ENCODE peak calls at places on chromosomes 4 and X, in five cellular contexts. One of them, this sample, is unnamed.
A peak's percentile ranks its signal among the peaks of the same experiment; 100 is the strongest.

GRCh38 chr4:142121951-142122350 is 485.6 kb downstream of the IL15 start:
- DNase-seq in adrenal gland: no peak
- DNase-seq in coronary artery: no peak
- DNase-seq in heart left ventricle: no peak
- DNase-seq in suprapubic skin: no peak
- DNase-seq in this sample: no peak

GRCh38 chr4:142567199-142567598 is 278.9 kb downstream of the INPP4B start:
- DNase-seq in suprapubic skin: no peak
- DNase-seq in heart left ventricle: no peak
- DNase-seq in coronary artery: no peak
- DNase-seq in adrenal gland: no peak
- DNase-seq in this sample: peak; percentile 75

GRCh38 chr4:177287298-177287697 is 22.4 kb upstream of the NEIL3 start:
- DNase-seq in adrenal gland: no peak
- DNase-seq in heart left ventricle: no peak
- DNase-seq in coronary artery: no peak
- DNase-seq in suprapubic skin: no peak
- DNase-seq in this sample: no peak

GRCh38 chr4:114636192-114636935 is 37.8 kb downstream of the UGT8 start:
- DNase-seq in coronary artery: no peak
- DNase-seq in adrenal gland: no peak
- DNase-seq in suprapubic skin: no peak
- DNase-seq in heart left ventricle: no peak
- DNase-seq in this sample: no peak

GRCh38 chr4:104491826-104492771 is 2.6 kb downstream of the CXXC4 start:
- DNase-seq in suprapubic skin: no peak
- DNase-seq in adrenal gland: no peak
- DNase-seq in heart left ventricle: no peak
- DNase-seq in coronary artery: no peak
- DNase-seq in this sample: no peak

GRCh38 chr4:119835511-119835910 is 206.9 kb upstream of the PDE5A start:
- DNase-seq in suprapubic skin: no peak
- DNase-seq in adrenal gland: no peak
- DNase-seq in coronary artery: no peak
- DNase-seq in heart left ventricle: no peak
- DNase-seq in this sample: no peak

GRCh38 chr4:19134685-19135084 is 1113.1 kb upstream of the LCORL start:
- DNase-seq in suprapubic skin: no peak
- DNase-seq in coronary artery: no peak
- DNase-seq in heart left ventricle: no peak
- DNase-seq in adrenal gland: no peak
- DNase-seq in this sample: no peak

GRCh38 chr4:119210760-119211159 is 1.8 kb upstream of the USP53 start:
- DNase-seq in adrenal gland: no peak
- DNase-seq in suprapubic skin: no peak
- DNase-seq in coronary artery: no peak
- DNase-seq in heart left ventricle: no peak
- DNase-seq in this sample: no peak

GRCh38 chr4:188781655-188782054 is 642.4 kb downstream of the TRIML1 start:
- DNase-seq in suprapubic skin: no peak
- DNase-seq in adrenal gland: no peak
- DNase-seq in coronary artery: no peak
- DNase-seq in heart left ventricle: no peak
- DNase-seq in this sample: no peak

GRCh38 chrX:48600226-48600625 is 2.9 kb downstream of the WDR13 start:
- DNase-seq in suprapubic skin: no peak
- DNase-seq in heart left ventricle: no peak
- DNase-seq in adrenal gland: no peak
- DNase-seq in coronary artery: no peak
- DNase-seq in this sample: no peak

GRCh38 chr4:107219681-107220080 is 183.6 kb upstream of the DKK2 start:
- DNase-seq in heart left ventricle: no peak
- DNase-seq in suprapubic skin: no peak
- DNase-seq in coronary artery: no peak
- DNase-seq in adrenal gland: no peak
- DNase-seq in this sample: no peak

GRCh38 chr4:38075370-38076152 is 115.4 kb downstream of the PTTG2 start:
- DNase-seq in suprapubic skin: no peak
- DNase-seq in adrenal gland: no peak
- DNase-seq in coronary artery: no peak
- DNase-seq in heart left ventricle: no peak
- DNase-seq in this sample: no peak

GRCh38 chr4:38071801-38072567 is 111.8 kb downstream of the PTTG2 start:
- DNase-seq in coronary artery: no peak
- DNase-seq in suprapubic skin: no peak
- DNase-seq in heart left ventricle: peak; percentile 52
- DNase-seq in adrenal gland: no peak
- DNase-seq in this sample: no peak

GRCh38 chr4:38073596-38074234 is 113.5 kb downstream of the PTTG2 start:
- DNase-seq in suprapubic skin: no peak
- DNase-seq in adrenal gland: no peak
- DNase-seq in heart left ventricle: no peak
- DNase-seq in coronary artery: no peak
- DNase-seq in this sample: no peak

GRCh38 chr4:38069271-38069760 is 109.1 kb downstream of the PTTG2 start:
- DNase-seq in suprapubic skin: no peak
- DNase-seq in heart left ventricle: no peak
- DNase-seq in adrenal gland: peak; percentile 71
- DNase-seq in coronary artery: no peak
- DNase-seq in this sample: no peak

GRCh38 chr4:38072578-38072977 is 112.4 kb downstream of the PTTG2 start:
- DNase-seq in adrenal gland: no peak
- DNase-seq in heart left ventricle: no peak
- DNase-seq in coronary artery: no peak
- DNase-seq in suprapubic skin: no peak
- DNase-seq in this sample: no peak
- H3K27ac ChIP-seq in adrenal gland: no peak overlapping the region
- H3K27ac ChIP-seq in heart left ventricle: peak overlapping the region; percentile 92
- H3K27ac ChIP-seq in coronary artery: no peak overlapping the region
- H3K27ac ChIP-seq in suprapubic skin: no peak overlapping the region
- H3K27ac ChIP-seq in this sample: no peak overlapping the region

GRCh38 chrX:53441531-53442321 is 7.6 kb upstream of the HSD17B10 start:
- DNase-seq in coronary artery: peak; percentile 79
- DNase-seq in heart left ventricle: peak; percentile 76
- DNase-seq in suprapubic skin: peak; percentile 82
- DNase-seq in adrenal gland: peak; percentile 83
- DNase-seq in this sample: peak; percentile 91

GRCh38 chrX:53442322-53442631 is 8.1 kb upstream of the HSD17B10 start:
- DNase-seq in adrenal gland: no peak
- DNase-seq in heart left ventricle: no peak
- DNase-seq in coronary artery: no peak
- DNase-seq in suprapubic skin: no peak
- DNase-seq in this sample: no peak

GRCh38 chrX:53449632-53450031 is 15.5 kb upstream of the HSD17B10 start:
- DNase-seq in suprapubic skin: no peak
- DNase-seq in heart left ventricle: no peak
- DNase-seq in coronary artery: no peak
- DNase-seq in adrenal gland: no peak
- DNase-seq in this sample: no peak

GRCh38 chrX:53447441-53447840 is 13.3 kb upstream of the HSD17B10 start:
- DNase-seq in coronary artery: no peak
- DNase-seq in heart left ventricle: no peak
- DNase-seq in suprapubic skin: no peak
- DNase-seq in adrenal gland: no peak
- DNase-seq in this sample: no peak

GRCh38 chrX:53445977-53446376 is 11.8 kb upstream of the HSD17B10 start:
- DNase-seq in suprapubic skin: no peak
- DNase-seq in coronary artery: no peak
- DNase-seq in adrenal gland: peak; percentile 30
- DNase-seq in heart left ventricle: no peak
- DNase-seq in this sample: no peak
- TF ChIP-seq CTCF in suprapubic skin: no peak
- TF ChIP-seq CTCF in coronary artery: no peak
- TF ChIP-seq CTCF in adrenal gland: peak; percentile 40
- TF ChIP-seq CTCF in heart left ventricle: no peak
- TF ChIP-seq CTCF in this sample: no peak

GRCh38 chrX:136203438-136203837 is 47.8 kb downstream of the MAP7D3 start:
- DNase-seq in coronary artery: no peak
- DNase-seq in suprapubic skin: no peak
- DNase-seq in heart left ventricle: no peak
- DNase-seq in adrenal gland: no peak
- DNase-seq in this sample: no peak
- H3K27ac ChIP-seq in coronary artery: peak overlapping the region; percentile 51
- H3K27ac ChIP-seq in suprapubic skin: peak overlapping the region; percentile 67
- H3K27ac ChIP-seq in heart left ventricle: peak overlapping the region; percentile 6
- H3K27ac ChIP-seq in adrenal gland: no peak overlapping the region
- H3K27ac ChIP-seq in this sample: no peak overlapping the region

DNA sequence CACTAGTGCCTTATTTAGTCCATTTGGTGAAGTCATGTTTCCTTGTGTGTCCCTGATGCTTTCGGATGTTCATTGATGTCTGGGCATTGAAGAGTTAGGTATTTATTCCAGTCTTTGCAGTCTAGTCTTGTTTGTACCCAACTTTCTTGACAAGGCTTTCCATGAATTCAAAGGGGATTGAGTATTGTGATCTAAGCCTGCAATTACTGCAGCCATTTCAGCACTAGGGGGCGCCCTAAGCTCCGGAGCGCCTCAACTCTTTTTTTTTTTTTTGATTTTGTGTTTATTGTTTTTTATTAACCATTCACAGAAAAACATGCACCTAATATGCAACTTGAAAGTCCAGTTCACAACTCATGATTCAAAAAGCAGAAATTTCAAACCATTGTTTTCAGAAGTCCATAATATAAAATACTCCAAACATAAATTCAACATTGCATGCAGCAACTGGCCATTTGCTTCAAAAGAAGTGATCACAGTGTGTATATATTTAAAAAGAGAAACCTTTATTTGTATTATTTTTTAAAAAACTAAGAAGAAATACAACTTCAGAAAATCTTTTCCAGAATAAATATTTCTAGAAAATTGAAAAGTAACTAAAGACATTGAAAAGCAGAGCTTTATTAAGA is 59.2 kb downstream of the PTPN13 start:
- DNase-seq in adrenal gland: no peak
- DNase-seq in heart left ventricle: no peak
- DNase-seq in suprapubic skin: no peak
- DNase-seq in coronary artery: no peak
- DNase-seq in this sample: no peak
- TF ChIP-seq CTCF in adrenal gland: no peak
- TF ChIP-seq CTCF in heart left ventricle: no peak
- TF ChIP-seq CTCF in suprapubic skin: no peak
- TF ChIP-seq CTCF in coronary artery: no peak
- TF ChIP-seq CTCF in this sample: no peak

GRCh38 chr4:7212101-7212674 is 19.9 kb downstream of the SORCS2 start:
- DNase-seq in heart left ventricle: no peak
- DNase-seq in suprapubic skin: no peak
- DNase-seq in adrenal gland: no peak
- DNase-seq in coronary artery: no peak
- DNase-seq in this sample: no peak

GRCh38 chr4:7210818-7211217 is 18.5 kb downstream of the SORCS2 start:
- DNase-seq in heart left ventricle: no peak
- DNase-seq in adrenal gland: no peak
- DNase-seq in coronary artery: no peak
- DNase-seq in suprapubic skin: no peak
- DNase-seq in this sample: no peak

GRCh38 chr4:7212921-7213320 is 20.6 kb downstream of the SORCS2 start:
- DNase-seq in suprapubic skin: no peak
- DNase-seq in heart left ventricle: no peak
- DNase-seq in coronary artery: no peak
- DNase-seq in adrenal gland: no peak
- DNase-seq in this sample: no peak

GRCh38 chr4:7214359-7214758 is 22.0 kb downstream of the SORCS2 start:
- DNase-seq in heart left ventricle: no peak
- DNase-seq in adrenal gland: no peak
- DNase-seq in coronary artery: no peak
- DNase-seq in suprapubic skin: no peak
- DNase-seq in this sample: no peak

DNA sequence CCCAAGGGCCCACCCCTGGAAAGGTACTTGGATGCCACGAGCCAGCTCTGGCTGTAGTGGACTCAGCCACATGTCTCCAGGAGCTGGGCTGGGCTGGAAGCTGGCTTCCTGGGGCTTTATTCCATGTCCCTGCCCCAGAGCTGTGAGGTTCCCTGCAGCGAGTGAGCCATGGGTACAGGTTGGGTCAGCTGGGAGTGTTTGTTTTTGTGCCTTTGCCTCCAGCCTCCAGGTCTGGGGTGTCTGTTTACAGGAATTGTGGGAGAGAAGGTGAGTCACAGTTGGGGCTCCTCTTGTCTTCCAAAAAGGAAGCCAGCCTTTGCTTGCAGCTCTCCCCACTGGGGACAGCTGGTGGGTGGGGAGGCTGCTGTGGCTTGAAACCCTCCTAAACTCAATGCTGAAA is 21.5 kb downstream of the SORCS2 start:
- DNase-seq in adrenal gland: no peak
- DNase-seq in suprapubic skin: no peak
- DNase-seq in heart left ventricle: no peak
- DNase-seq in coronary artery: no peak
- DNase-seq in this sample: no peak
- H3K27ac ChIP-seq in adrenal gland: no peak overlapping the region
- H3K27ac ChIP-seq in suprapubic skin: no peak overlapping the region
- H3K27ac ChIP-seq in heart left ventricle: no peak overlapping the region
- H3K27ac ChIP-seq in coronary artery: no peak overlapping the region
- H3K27ac ChIP-seq in this sample: no peak overlapping the region

GRCh38 chr4:8163436-8164193 is 5.0 kb upstream of the ABLIM2 start:
- DNase-seq in adrenal gland: no peak
- DNase-seq in coronary artery: no peak
- DNase-seq in suprapubic skin: no peak
- DNase-seq in heart left ventricle: no peak
- DNase-seq in this sample: peak; percentile 76

GRCh38 chr4:8164687-8165086 is 6.1 kb upstream of the ABLIM2 start:
- DNase-seq in coronary artery: no peak
- DNase-seq in heart left ventricle: no peak
- DNase-seq in suprapubic skin: no peak
- DNase-seq in adrenal gland: no peak
- DNase-seq in this sample: no peak

GRCh38 chr4:8164194-8164565 is 5.6 kb upstream of the ABLIM2 start:
- DNase-seq in adrenal gland: no peak
- DNase-seq in heart left ventricle: no peak
- DNase-seq in suprapubic skin: no peak
- DNase-seq in coronary artery: no peak
- DNase-seq in this sample: no peak

GRCh38 chr4:8167291-8167690 is 8.7 kb upstream of the ABLIM2 start:
- DNase-seq in suprapubic skin: no peak
- DNase-seq in heart left ventricle: no peak
- DNase-seq in adrenal gland: no peak
- DNase-seq in coronary artery: no peak
- DNase-seq in this sample: no peak

GRCh38 chr4:8165374-8165896 is 6.8 kb upstream of the ABLIM2 start:
- DNase-seq in heart left ventricle: no peak
- DNase-seq in coronary artery: no peak
- DNase-seq in adrenal gland: no peak
- DNase-seq in suprapubic skin: no peak
- DNase-seq in this sample: no peak
- TF ChIP-seq CTCF in heart left ventricle: peak; percentile 14
- TF ChIP-seq CTCF in coronary artery: no peak
- TF ChIP-seq CTCF in adrenal gland: no peak
- TF ChIP-seq CTCF in suprapubic skin: no peak
- TF ChIP-seq CTCF in this sample: no peak

DNA sequence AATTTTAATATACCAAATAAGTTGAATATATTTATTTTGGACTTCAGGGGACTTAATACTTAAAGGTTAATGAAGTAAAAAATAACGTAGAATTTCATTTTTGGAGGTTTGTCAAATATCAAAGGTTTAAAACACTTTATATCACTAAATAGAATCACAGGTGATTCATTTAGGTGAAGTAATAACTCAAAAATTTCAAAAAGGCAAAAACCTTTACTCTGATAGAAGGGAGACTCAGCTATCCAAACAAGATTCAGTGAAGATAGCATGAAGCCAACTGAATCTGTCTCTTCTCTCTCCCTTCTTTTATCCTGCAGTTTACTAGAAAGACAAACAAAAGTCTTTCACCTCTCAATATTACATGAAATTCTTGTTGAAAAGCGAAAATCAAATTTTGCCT is 110.2 kb upstream of the CYSLTR1 start:
- DNase-seq in heart left ventricle: no peak
- DNase-seq in coronary artery: no peak
- DNase-seq in adrenal gland: no peak
- DNase-seq in suprapubic skin: no peak
- DNase-seq in this sample: no peak
- H3K27ac ChIP-seq in heart left ventricle: no peak overlapping the region
- H3K27ac ChIP-seq in coronary artery: no peak overlapping the region
- H3K27ac ChIP-seq in adrenal gland: no peak overlapping the region
- H3K27ac ChIP-seq in suprapubic skin: no peak overlapping the region
- H3K27ac ChIP-seq in this sample: no peak overlapping the region